ENCODE peak calls at places on chromosomes 2 and 18, in nine cellular contexts. G is neuronal stem cell; C is GM23338; R is CD8-positive, alpha-beta T cell; T is GM23248; J is thoracic aorta; U is pancreas; M is upper lobe of right lung; N is SK-N-SH. Q is an unnamed sample. For H3K36me3 and H3K27me3, the result is how much of the 10 kb centered on the place peaks cover.

GRCh38 chr18:35497006-35497333 is 790 bp downstream of the INO80C start:
- DNase-seq in G (no peak), C (no peak), R (no peak), T (peak), J (no peak), U (no peak), M (no peak), N (no peak), Q (peak)

GRCh38 chr2:241808701-241809382 is at the start of gene NEU4:
- DNase-seq in G (no peak), C (no peak), R (no peak), T (no peak), J (no peak), U (no peak), M (peak), N (peak), Q (peak)

GRCh38 chr2:60309941-60310680 is 243.3 kb downstream of the BCL11A start:
- DNase-seq in G (no peak), C (no peak), R (no peak), T (no peak), J (no peak), U (no peak), M (no peak), N (no peak), Q (no peak)

GRCh38 chr2:223549215-223549614 is 52.9 kb downstream of the SCG2 start:
- DNase-seq in G (no peak), C (no peak), R (no peak), T (peak), J (no peak), U (no peak), M (no peak), N (peak), Q (no peak)

GRCh38 chr2:66596229-66596628 is 161.3 kb downstream of the MEIS1 start:
- DNase-seq in G (no peak), C (peak), R (no peak), T (peak), J (no peak), U (no peak), M (no peak), N (no peak), Q (peak)

GRCh38 chr2:171365232-171365631 is 68.6 kb downstream of the METTL8 start:
- DNase-seq in G (no peak), C (no peak), R (no peak), T (no peak), J (no peak), U (no peak), M (no peak), N (no peak), Q (no peak)

GRCh38 chr2:191376981-191377629 is 131.9 kb downstream of the MYO1B start:
- DNase-seq in G (no peak), C (peak), R (no peak), T (peak), J (peak), U (peak), M (peak), N (no peak), Q (no peak)

GRCh38 chr2:122737429-122738077 is 982.1 kb downstream of the TSN start:
- DNase-seq in G (no peak), C (no peak), R (no peak), T (peak), J (no peak), U (no peak), M (no peak), N (no peak), Q (no peak)

GRCh38 chr2:33810046-33810835 is 211.1 kb upstream of the FAM98A start:
- DNase-seq in G (no peak), C (no peak), R (no peak), T (peak), J (no peak), U (no peak), M (no peak), N (no peak), Q (no peak)

GRCh38 chr18:36095936-36096519 is 28.7 kb upstream of the RPRD1A start:
- DNase-seq in G (peak), C (peak), R (no peak), T (peak), J (no peak), U (no peak), M (no peak), N (peak), Q (peak)

GRCh38 chr2:61535449-61535848 is 2.7 kb downstream of the XPO1 start:
- DNase-seq in G (no peak), C (no peak), R (no peak), T (peak), J (no peak), U (no peak), M (no peak), N (no peak), Q (no peak)
- H3K4me3 ChIP-seq in G (peak), C (peak), R (peak), T (peak), J (peak), U (peak), M (peak), N (peak), Q (peak)

GRCh38 chr2:230447036-230447435 is 31.0 kb downstream of the SP100 start:
- DNase-seq in G (no peak), C (no peak), R (no peak), T (no peak), J (no peak), U (no peak), M (no peak), N (no peak), Q (no peak)
- H3K36me3 ChIP-seq in G (under half), C (under half), R (half or more), T (half or more), J (under half), U (under half), M (half or more), N (under half), Q (under half)

DNA sequence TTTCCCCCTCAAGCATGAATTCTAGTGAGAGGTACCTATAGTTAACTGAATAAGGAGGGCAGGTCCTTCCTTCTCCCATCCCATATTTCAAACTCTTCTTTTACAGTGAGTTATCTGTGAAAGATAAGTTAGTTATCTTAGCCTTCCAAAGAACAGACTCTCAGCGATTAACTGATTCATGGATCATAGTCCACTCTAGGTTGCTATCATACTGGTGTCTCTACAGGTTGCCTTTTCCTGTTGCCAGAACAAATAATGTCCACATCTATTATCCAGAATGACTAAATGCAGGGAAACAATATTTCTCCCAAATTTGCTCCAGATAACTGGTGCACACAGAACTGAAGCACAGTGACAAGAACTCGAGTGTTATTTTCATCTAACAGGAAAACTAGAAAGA is 68.3 kb downstream of the MEP1B start:
- DNase-seq in G (no peak), C (no peak), R (no peak), T (no peak), J (no peak), U (no peak), M (no peak), N (no peak), Q (no peak)
- H3K27me3 ChIP-seq in G (under half), C (under half), R (under half), T (under half), J (under half), U (under half), M (under half), N (under half), Q (under half)

GRCh38 chr2:172484706-172485105 is 57.3 kb downstream of the ITGA6 start:
- DNase-seq in G (no peak), C (no peak), R (no peak), T (no peak), J (no peak), U (no peak), M (no peak), N (no peak), Q (no peak)
- H3K4me3 ChIP-seq in G (no peak), C (no peak), R (no peak), T (no peak), J (no peak), U (no peak), M (no peak), N (no peak), Q (no peak)

GRCh38 chr2:240129731-240130392 is 6.2 kb downstream of the COPS9 start:
- DNase-seq in G (no peak), C (no peak), R (no peak), T (no peak), J (no peak), U (no peak), M (peak), N (no peak), Q (no peak)
- H3K36me3 ChIP-seq in G (half or more), C (under half), R (under half), T (under half), J (half or more), U (under half), M (half or more), N (half or more), Q (under half)

GRCh38 chr2:1859671-1860450 is 115.5 kb upstream of the PXDN start:
- DNase-seq in G (no peak), C (no peak), R (no peak), T (no peak), J (no peak), U (no peak), M (no peak), N (no peak), Q (no peak)
- H3K27me3 ChIP-seq in G (under half), C (under half), R (under half), T (under half), J (under half), U (under half), M (under half), N (under half), Q (under half)

DNA sequence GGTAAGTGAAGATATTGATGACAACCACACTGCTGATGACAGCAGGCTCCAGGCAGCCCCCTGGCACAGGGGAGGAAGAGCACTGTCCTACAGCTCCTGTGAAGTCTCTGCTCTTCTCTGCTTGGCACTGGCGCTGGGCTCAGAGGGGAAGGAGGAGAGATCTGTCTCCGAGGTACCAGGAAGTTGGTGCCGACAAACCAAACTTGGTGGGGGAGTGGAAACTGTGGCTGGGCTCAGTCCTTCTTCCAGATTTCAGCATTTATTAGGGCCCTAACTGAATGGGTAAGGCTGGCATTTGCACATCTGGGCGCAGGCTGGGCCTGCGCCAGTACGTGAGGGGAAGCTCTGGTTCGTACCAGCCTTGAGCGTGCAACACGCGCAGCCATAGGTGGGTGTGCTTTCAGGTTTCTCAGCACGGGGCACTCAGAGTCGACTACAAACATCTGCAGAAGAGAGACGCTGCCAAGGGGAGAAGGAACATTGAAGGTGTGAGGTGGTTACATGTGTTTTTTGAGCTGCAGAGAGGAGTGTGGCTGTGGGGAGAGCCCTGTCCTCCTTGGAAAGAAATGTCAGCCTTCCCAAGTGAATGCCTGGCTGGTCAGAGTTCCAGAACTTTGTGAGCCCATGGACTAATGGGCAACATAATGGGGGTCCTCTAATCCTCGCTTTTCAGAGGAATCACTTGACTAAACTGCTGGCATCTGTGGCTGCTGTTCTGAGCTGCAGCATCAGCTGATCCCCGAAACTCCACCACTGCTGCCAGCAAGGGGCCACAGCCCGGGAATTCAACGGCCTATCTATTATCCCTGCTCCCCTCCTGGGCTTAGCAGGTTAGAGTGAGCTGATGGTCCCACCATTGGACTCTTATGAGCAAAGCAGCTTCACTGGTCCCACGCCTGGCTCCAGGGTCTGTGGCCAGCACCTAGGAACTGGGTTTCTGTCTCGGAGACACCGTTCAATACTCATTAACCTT is 55.2 kb upstream of the SEMA4C start:
- DNase-seq in G (no peak), C (no peak), R (peak), T (no peak), J (no peak), U (no peak), M (no peak), N (no peak), Q (no peak)
- H3K4me3 ChIP-seq in G (no peak), C (no peak), R (peak), T (no peak), J (no peak), U (no peak), M (no peak), N (no peak), Q (no peak)